ENCODE peak calls at places on chromosome 21, in four cellular contexts. N is transverse colon, B is adrenal gland, I is HepG2. L is an unnamed sample.

GRCh38 chr21:34807881-34808568 is 139.2 kb downstream of the CLIC6 start:
- DNase-seq in N (no peak), B (peak), I (no peak), L (peak)

GRCh38 chr21:36113647-36114428 is 21.0 kb upstream of the CBR3 start:
- DNase-seq in N (peak), B (no peak), I (peak), L (peak)

GRCh38 chr21:26444646-26445045 is 128.4 kb downstream of the CYYR1 start:
- DNase-seq in N (no peak), B (no peak), I (no peak), L (no peak)

GRCh38 chr21:36437745-36438128 is 42.2 kb downstream of the CLDN14 start:
- DNase-seq in N (no peak), B (peak), I (no peak), L (no peak)

GRCh38 chr21:15688016-15688415 is 41.8 kb upstream of the USP25 start:
- DNase-seq in N (no peak), B (no peak), I (no peak), L (no peak)

GRCh38 chr21:25822981-25823380 is 88.2 kb downstream of the GABPA start:
- DNase-seq in N (peak), B (no peak), I (no peak), L (no peak)

GRCh38 chr21:18951291-18952038 is 547.9 kb upstream of the TMPRSS15 start:
- DNase-seq in N (peak), B (peak), I (no peak), L (no peak)

GRCh38 chr21:25583370-25584133 is 23.7 kb downstream of the MRPL39 start:
- DNase-seq in N (no peak), B (no peak), I (no peak), L (no peak)

GRCh38 chr21:35976929-35977328 is 83.4 kb downstream of the SETD4 start:
- DNase-seq in N (no peak), B (no peak), I (no peak), L (no peak)

GRCh38 chr21:44337941-44338895 is 972 bp downstream of the CFAP410 start:
- DNase-seq in N (peak), B (peak), I (peak), L (peak)

GRCh38 chr21:45797338-45797737 is 153.8 kb downstream of the PCBP3 start:
- DNase-seq in N (no peak), B (no peak), I (no peak), L (no peak)

GRCh38 chr21:45383111-45383614 is 21.8 kb upstream of the COL18A1 start:
- DNase-seq in N (no peak), B (no peak), I (peak), L (peak)

GRCh38 chr21:20627594-20627993 is 370.6 kb upstream of the NCAM2 start:
- DNase-seq in N (no peak), B (no peak), I (no peak), L (no peak)

GRCh38 chr21:27564684-27565280 is 597.9 kb upstream of the ADAMTS5 start:
- DNase-seq in N (peak), B (peak), I (no peak), L (no peak)

GRCh38 chr21:32807717-32808380 is 36.3 kb upstream of the PAXBP1 start:
- DNase-seq in N (peak), B (no peak), I (no peak), L (no peak)

GRCh38 chr21:39341249-39341923 is 7.5 kb downstream of the HMGN1 start:
- DNase-seq in N (no peak), B (no peak), I (no peak), L (no peak)
- TF ChIP-seq POLR2A in N (no peak), B (no peak), I (no peak), L (no peak)

DNA sequence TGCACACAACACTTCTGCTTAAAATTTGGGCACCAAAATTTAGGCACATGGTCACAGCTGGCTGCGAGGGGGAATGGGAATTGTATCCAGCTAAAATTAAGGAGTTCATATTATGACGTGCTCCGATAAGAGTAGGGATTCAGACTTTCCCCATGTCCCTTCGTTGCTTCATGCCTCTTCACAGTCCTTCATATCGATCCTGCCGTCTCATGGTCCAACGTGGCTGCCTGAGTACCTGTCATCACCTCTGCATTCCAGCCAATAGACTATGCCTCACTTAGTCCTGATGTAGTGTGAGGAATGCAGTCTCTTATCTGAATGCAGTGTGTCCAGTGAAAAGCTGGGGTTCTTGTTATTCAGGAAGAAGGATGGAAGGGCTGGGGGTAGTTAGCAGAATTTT is 108.6 kb downstream of the SIK1 start:
- DNase-seq in N (no peak), B (no peak), I (no peak), L (no peak)
- TF ChIP-seq CTCF in N (no peak), B (no peak), I (no peak), L (no peak)

GRCh38 chr21:31731802-31732537 is at the start of gene SCAF4:
- DNase-seq in N (peak), B (peak), I (peak), L (peak)
- TF ChIP-seq POLR2A in N (peak), B (peak), I (peak), L (peak)

GRCh38 chr21:28632718-28633408 is 359.8 kb downstream of the LTN1 start:
- DNase-seq in N (no peak), B (no peak), I (no peak), L (no peak)
- TF ChIP-seq CTCF in N (no peak), B (no peak), I (no peak), L (no peak)

GRCh38 chr21:42012763-42013329 is 2.7 kb upstream of the ZBTB21 start:
- DNase-seq in N (peak), B (peak), I (no peak), L (no peak)

GRCh38 chr21:42009831-42010506 is at the start of gene ZBTB21:
- DNase-seq in N (peak), B (peak), I (peak), L (peak)

GRCh38 chr21:42009018-42009830 is 936 bp downstream of the ZBTB21 start:
- DNase-seq in N (peak), B (peak), I (peak), L (peak)

GRCh38 chr21:42012344-42012743 is 2.2 kb upstream of the ZBTB21 start:
- DNase-seq in N (peak), B (peak), I (no peak), L (no peak)

GRCh38 chr21:42010507-42011493 is 640 bp upstream of the ZBTB21 start:
- DNase-seq in N (peak), B (peak), I (peak), L (peak)
- TF ChIP-seq POLR2A in N (peak), B (peak), I (no peak), L (no peak)

GRCh38 chr21:29433366-29434059 is 134.8 kb downstream of the BACH1 start:
- DNase-seq in N (no peak), B (no peak), I (no peak), L (no peak)

GRCh38 chr21:29436650-29437049 is 137.9 kb downstream of the BACH1 start:
- DNase-seq in N (no peak), B (no peak), I (no peak), L (no peak)

GRCh38 chr21:29431680-29432079 is 133.0 kb downstream of the BACH1 start:
- DNase-seq in N (no peak), B (no peak), I (no peak), L (no peak)

GRCh38 chr21:29436143-29436542 is 137.4 kb downstream of the BACH1 start:
- DNase-seq in N (no peak), B (no peak), I (no peak), L (peak)

DNA sequence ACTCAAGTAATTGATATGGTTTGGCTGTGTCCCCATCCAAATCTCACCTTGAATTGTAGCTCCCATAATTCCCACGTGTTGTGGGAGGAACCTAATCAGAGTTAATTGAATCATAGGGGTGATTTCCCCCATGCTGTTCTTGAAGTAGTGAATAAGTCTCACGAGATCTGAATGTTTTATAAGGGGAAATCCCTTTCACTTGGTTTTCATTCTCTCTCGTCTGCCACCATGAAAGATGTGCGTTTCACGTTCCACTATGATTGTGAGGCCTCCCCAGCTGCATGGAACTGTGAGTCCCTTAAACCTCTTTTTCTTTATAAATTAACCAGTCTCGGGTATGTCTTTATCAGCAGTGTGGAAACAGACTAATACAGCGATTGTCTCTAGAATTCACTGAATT is 135.4 kb downstream of the BACH1 start:
- DNase-seq in N (no peak), B (no peak), I (no peak), L (no peak)
- TF ChIP-seq CTCF in N (no peak), B (no peak), I (no peak), L (no peak)